ENCODE peak calls at places on chromosomes 16 and 17, in four cellular contexts. K is heart left ventricle, M is HCT116, T is right lobe of liver. I is an unnamed sample.

GRCh38 chr16:79089735-79090284 is 510.7 kb downstream of the MAF start:
- DNase-seq in M (no peak), T (no peak), K (no peak), I (no peak)

GRCh38 chr16:16004314-16004749 is 54.9 kb downstream of the ABCC1 start:
- DNase-seq in T (no peak), K (no peak), M (no peak), I (no peak)

GRCh38 chr16:88194397-88195020 is 188.2 kb upstream of the ZNF469 start:
- DNase-seq in K (no peak), M (no peak), T (no peak), I (no peak)

GRCh38 chr17:10807704-10808128 is 3.8 kb upstream of the TMEM238L start:
- DNase-seq in K (no peak), M (no peak), T (no peak), I (peak)

GRCh38 chr16:75202069-75202590 is 4.8 kb downstream of the CTRB2 start:
- DNase-seq in K (no peak), T (no peak), M (no peak), I (no peak)

GRCh38 chr17:18185391-18185790 is 1.8 kb downstream of the ALKBH5 start:
- DNase-seq in T (no peak), M (no peak), K (no peak), I (peak)

GRCh38 chr16:27337024-27337423 is 23.2 kb downstream of the IL4R start:
- DNase-seq in M (no peak), T (no peak), K (no peak), I (no peak)

GRCh38 chr16:17261197-17261858 is 209.4 kb downstream of the XYLT1 start:
- DNase-seq in K (no peak), T (no peak), M (no peak), I (no peak)

GRCh38 chr16:49494386-49495150 is 121.0 kb downstream of the C16orf78 start:
- DNase-seq in K (peak), M (no peak), T (no peak), I (no peak)

GRCh38 chr17:17151962-17152361 is 54.2 kb downstream of the PLD6 start:
- DNase-seq in T (peak), M (no peak), K (peak), I (no peak)

GRCh38 chr17:1746975-1747543 is 4.4 kb downstream of the SERPINF2 start:
- DNase-seq in K (no peak), M (no peak), T (peak), I (no peak)

GRCh38 chr17:81518785-81519283 is 6.2 kb upstream of the ACTG1 start:
- DNase-seq in M (no peak), K (peak), T (peak), I (no peak)

GRCh38 chr16:88118376-88118775 is 167.1 kb downstream of the BANP start:
- DNase-seq in T (no peak), M (no peak), K (no peak), I (no peak)

GRCh38 chr16:67857547-67858233 is 10.2 kb upstream of the CENPT start:
- DNase-seq in M (no peak), K (peak), T (peak), I (peak)

GRCh38 chr16:86619263-86619935 is 41.0 kb downstream of the FOXL1 start:
- DNase-seq in M (no peak), K (peak), T (no peak), I (no peak)

GRCh38 chr17:17836818-17837379 is at the start of gene SREBF1:
- DNase-seq in T (peak), M (no peak), K (peak), I (peak)

GRCh38 chr17:32912218-32912897 is 15.6 kb upstream of the TMEM98 start:
- DNase-seq in M (no peak), T (peak), K (peak), I (no peak)

GRCh38 chr17:35159926-35160325 is 12.3 kb downstream of the UNC45B start:
- DNase-seq in T (no peak), K (no peak), M (no peak), I (no peak)

GRCh38 chr17:10549108-10549842 is at the start of gene MYH2:
- DNase-seq in T (no peak), K (no peak), M (no peak), I (no peak)

GRCh38 chr17:32536736-32537646 is 50.2 kb downstream of the CDK5R1 start:
- DNase-seq in K (no peak), T (no peak), M (no peak), I (peak)

GRCh38 chr16:24516900-24517669 is 22.3 kb upstream of the RBBP6 start:
- DNase-seq in M (peak), T (peak), K (peak), I (peak)

GRCh38 chr16:87742781-87743490 is 22.9 kb downstream of the KLHDC4 start:
- DNase-seq in M (no peak), T (no peak), K (no peak), I (no peak)

GRCh38 chr17:55830699-55831098 is 79.8 kb downstream of the PCTP start:
- DNase-seq in M (no peak), T (no peak), K (no peak), I (no peak)

GRCh38 chr17:47694018-47694817 is at the start of gene TBKBP1:
- DNase-seq in K (peak), M (no peak), T (no peak), I (no peak)

GRCh38 chr17:47693667-47694017 is 319 bp upstream of the TBKBP1 start:
- DNase-seq in K (no peak), T (no peak), M (no peak), I (no peak)

GRCh38 chr17:47695664-47696376 is 1.9 kb downstream of the TBKBP1 start:
- DNase-seq in T (no peak), K (no peak), M (no peak), I (no peak)

GRCh38 chr17:47696717-47697642 is 3.0 kb downstream of the TBKBP1 start:
- DNase-seq in K (no peak), M (no peak), T (no peak), I (no peak)

DNA sequence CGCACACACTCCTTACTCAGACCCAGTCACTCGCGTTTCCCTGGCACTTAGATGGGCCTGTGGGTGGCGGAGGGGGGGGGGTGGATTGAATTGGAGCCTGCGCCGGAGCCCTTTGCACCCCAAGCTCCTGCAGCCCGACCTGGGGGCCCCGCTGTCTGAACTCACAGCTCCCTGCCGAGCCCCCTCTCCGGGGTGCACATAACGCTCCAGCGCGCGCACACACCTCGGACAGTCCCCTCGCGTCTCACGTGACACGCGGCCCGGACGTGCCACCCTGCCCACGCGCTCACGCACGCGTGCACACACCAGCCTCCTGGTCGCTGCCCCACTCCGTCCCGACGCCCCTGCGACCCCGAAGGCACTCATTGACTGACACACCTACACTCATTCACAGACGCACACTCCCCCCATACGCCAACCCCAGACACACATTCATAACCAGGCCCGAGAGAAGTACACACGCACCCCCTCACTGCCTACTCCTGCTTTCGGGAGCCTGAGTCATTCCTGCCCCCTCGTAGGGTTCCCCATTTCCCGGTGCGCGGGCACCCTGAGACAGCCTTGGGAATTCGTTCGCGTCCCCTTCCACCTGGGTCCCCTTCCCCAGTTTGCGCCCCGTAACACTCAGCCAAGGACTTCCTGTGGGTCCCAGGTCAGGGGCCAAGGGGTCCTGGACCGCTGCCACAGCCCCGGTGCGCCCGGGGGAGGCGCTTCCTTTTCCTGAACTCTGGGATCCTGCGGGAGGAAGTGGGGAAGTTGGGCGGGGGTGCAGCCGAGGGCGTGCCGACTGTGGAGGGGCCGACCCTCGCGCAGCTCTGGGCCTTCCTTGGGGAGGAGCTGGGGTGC is 1.1 kb downstream of the TBKBP1 start:
- DNase-seq in M (no peak), T (peak), K (peak), I (no peak)
- TF ChIP-seq POLR2A in M (no peak), T (peak), K (no peak), I (no peak)

DNA sequence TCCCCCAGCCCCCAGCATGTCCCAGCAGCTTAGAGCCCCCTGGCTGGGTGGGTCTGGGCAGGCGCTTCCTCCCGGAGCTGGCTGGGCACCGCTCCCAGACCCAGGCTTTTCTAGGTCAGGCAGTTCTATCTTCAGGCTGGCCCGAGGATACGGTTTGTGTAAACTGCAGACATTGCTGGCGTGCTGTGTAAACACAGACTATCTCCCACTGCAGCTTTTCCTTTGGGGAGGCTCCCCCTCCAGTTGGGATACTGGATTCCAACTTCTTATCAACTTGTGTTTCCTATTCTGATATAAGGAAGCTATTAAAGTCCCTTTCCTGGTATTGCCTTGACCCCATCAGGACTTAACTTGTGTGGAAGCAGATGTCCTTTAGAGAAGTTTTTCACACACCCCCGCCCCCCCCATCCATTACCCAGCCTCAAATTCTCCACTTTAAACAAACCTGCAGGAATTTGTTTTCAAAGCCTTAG is 18.3 kb upstream of the GNA13 start:
- DNase-seq in M (no peak), K (peak), T (peak), I (no peak)
- TF ChIP-seq POLR2A in M (no peak), K (no peak), T (no peak), I (no peak)

GRCh38 chr17:72571813-72572396 is 451.1 kb downstream of the SOX9 start:
- DNase-seq in T (no peak), K (no peak), M (no peak), I (no peak)
- TF ChIP-seq POLR2A in T (no peak), K (no peak), M (no peak), I (no peak)

GRCh38 chr16:3443108-3444031 is at the start of the genes NAA60 and ZNF597:
- DNase-seq in K (peak), M (peak), T (peak), I (peak)
- TF ChIP-seq POLR2A in K (no peak), M (peak), T (peak), I (peak)

GRCh38 chr16:84647830-84648594 is at the start of gene KLHL36:
- DNase-seq in K (peak), T (peak), M (no peak), I (peak)
- TF ChIP-seq POLR2A in K (no peak), T (no peak), M (no peak), I (no peak)

DNA sequence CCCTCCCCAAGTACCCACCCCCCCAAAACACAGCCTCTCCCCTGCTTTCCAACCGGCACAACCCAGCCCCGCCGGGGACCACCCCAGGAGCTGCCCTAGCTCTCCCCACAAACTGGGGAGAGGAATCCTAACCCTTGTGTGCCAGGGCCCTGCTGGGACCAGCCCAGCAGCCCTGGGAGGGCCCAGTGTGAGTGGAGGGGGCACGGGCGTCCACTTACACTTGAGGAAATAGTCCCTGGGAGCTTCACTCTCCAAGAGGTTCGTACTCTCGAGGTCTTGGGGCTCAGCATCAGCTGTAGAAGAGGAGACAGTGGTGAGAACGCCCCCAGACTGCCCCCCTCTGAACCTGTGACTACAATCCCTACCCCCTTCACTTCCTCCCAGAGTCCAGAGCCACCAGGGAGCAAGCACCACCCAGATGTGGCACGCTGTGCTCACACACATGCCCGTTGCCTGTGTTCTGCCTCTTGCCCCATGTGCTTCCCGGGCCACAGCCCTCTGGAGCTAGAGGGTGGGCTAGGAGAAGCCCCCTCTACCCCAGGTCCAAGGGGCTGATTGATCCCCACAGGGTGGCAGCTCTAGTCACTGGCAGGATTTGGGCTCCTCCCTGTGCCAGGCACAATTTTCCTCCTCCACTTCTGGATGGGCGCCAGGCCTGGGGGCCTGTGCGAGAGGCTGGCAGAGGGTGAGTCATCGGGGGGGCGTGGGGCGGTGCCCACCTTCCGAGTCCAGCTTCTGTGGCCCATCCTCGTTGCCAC is 3.0 kb downstream of the TRIM47 start:
- DNase-seq in M (no peak), K (peak), T (no peak), I (no peak)
- TF ChIP-seq POLR2A in M (no peak), K (no peak), T (no peak), I (no peak)